ENCODE peak calls at places on chromosomes 1 and 21, in five cellular contexts. F is activated effector memory CD4-positive, alpha-beta T cell treated with anti-CD3 and anti-CD28 coated beads, Interleukin-2, amount 50 U/mL, for 16 hours; X is PC-3; T is left ventricle myocardium superior; G is NCI-H1417 treated with DMSO at 0.1 percent for 48 hours. M is an unnamed sample.

GRCh38 chr1:37261129-37261528 is 213.3 kb upstream of the ZC3H12A start:
- DNase-seq in F (no peak), X (no peak), T (no peak), G (no peak), M (no peak)

GRCh38 chr1:210912752-210913151 is 221.2 kb downstream of the KCNH1 start:
- DNase-seq in F (no peak), X (no peak), T (no peak), G (no peak), M (no peak)

GRCh38 chr1:228337031-228337564 is 69.5 kb downstream of the TRIM11 start:
- DNase-seq in F (peak; percentile 43), X (no peak), T (peak; percentile 6), G (no peak), M (no peak)

GRCh38 chr21:39055167-39055767 is 128.0 kb downstream of the PSMG1 start:
- DNase-seq in F (no peak), X (no peak), T (no peak), G (no peak), M (no peak)

GRCh38 chr1:10714337-10715114 is 81.9 kb downstream of the CASZ1 start:
- DNase-seq in F (no peak), X (no peak), T (peak; percentile 86), G (no peak), M (no peak)

GRCh38 chr1:71677541-71677940 is 596.7 kb upstream of the ZRANB2 start:
- DNase-seq in F (no peak), X (no peak), T (no peak), G (no peak), M (no peak)

GRCh38 chr1:46595127-46595526 is 8.9 kb downstream of the MKNK1 start:
- DNase-seq in F (no peak), X (no peak), T (peak; percentile 80), G (no peak), M (no peak)

GRCh38 chr1:234667891-234668576 is 58.1 kb upstream of the IRF2BP2 start:
- DNase-seq in F (no peak), X (no peak), T (no peak), G (no peak), M (no peak)

GRCh38 chr1:198660341-198661056 is 21.7 kb downstream of the PTPRC start:
- DNase-seq in F (no peak), X (no peak), T (no peak), G (no peak), M (no peak)

GRCh38 chr1:224245188-224245587 is 62.1 kb downstream of the DEGS1 start:
- DNase-seq in F (no peak), X (no peak), T (peak; percentile 77), G (no peak), M (no peak)

GRCh38 chr1:202237052-202237451 is 43.5 kb downstream of the LGR6 start:
- DNase-seq in F (peak; percentile 64), X (peak; percentile 39), T (peak; percentile 46), G (peak; percentile 29), M (no peak)

M was measured in NCI-H187 treated with DMSO at 0.1 percent for 48 hours.